ENCODE peak calls at places on chromosomes 11 and 22, in eight cellular contexts. D is mucosa of descending colon; C is CD8-positive, alpha-beta memory T cell; Z is CD8-positive, alpha-beta T cell; X is thoracic aorta; G is fibroblast of mammary gland; L is cardiac fibroblast; E is IMR-90. U is an unnamed sample.

GRCh38 chr11:87917111-87917510 is 258.1 kb downstream of the RAB38 start:
- DNase-seq in L (no peak), Z (no peak), D (no peak), G (peak; percentile 1), C (no peak), X (no peak), E (no peak), U (no peak)

GRCh38 chr11:1217151-1217550 is 5.7 kb upstream of the MUC5B start:
- DNase-seq in C (no peak), X (no peak), Z (no peak), G (no peak), E (no peak), D (no peak), L (no peak), U (no peak)

GRCh38 chr11:66337103-66337899 is 1.1 kb upstream of the RIN1 start:
- DNase-seq in Z (no peak), C (peak; percentile 42), G (peak; percentile 53), X (no peak), L (no peak), E (peak; percentile 56), D (peak; percentile 31), U (no peak)

GRCh38 chr11:10785146-10785474 is 23.6 kb downstream of the EIF4G2 start:
- DNase-seq in X (no peak), Z (no peak), G (no peak), E (no peak), D (no peak), C (no peak), L (no peak), U (no peak)

GRCh38 chr22:29306175-29306829 is at the start of gene GAS2L1:
- DNase-seq in X (no peak), L (peak; percentile 87), C (no peak), D (peak; percentile 92), E (peak; percentile 73), Z (peak; percentile 17), G (peak; percentile 72), U (no peak)

GRCh38 chr11:109772846-109773400 is 320.3 kb upstream of the ZC3H12C start:
- DNase-seq in C (no peak), L (no peak), Z (no peak), G (no peak), D (no peak), X (no peak), E (no peak), U (no peak)

GRCh38 chr11:96396637-96397036 is 6.8 kb downstream of the JRKL start:
- DNase-seq in L (no peak), D (no peak), C (no peak), X (no peak), E (no peak), Z (no peak), G (no peak), U (no peak)

GRCh38 chr22:30212996-30213441 is 33.5 kb downstream of the LIF start:
- DNase-seq in Z (no peak), L (no peak), C (no peak), D (no peak), E (no peak), X (no peak), G (peak; percentile 96), U (no peak)

GRCh38 chr11:110082899-110083298 is 10.3 kb upstream of the ZC3H12C start:
- DNase-seq in L (no peak), G (no peak), Z (no peak), C (no peak), X (no peak), D (no peak), E (no peak), U (no peak)

GRCh38 chr22:36104988-36105387 is 55.6 kb downstream of the APOL3 start:
- DNase-seq in G (peak; percentile 44), D (no peak), E (peak; percentile 36), C (no peak), X (no peak), L (no peak), Z (no peak), U (no peak)

GRCh38 chr11:126925321-126926093 is 75.1 kb downstream of the KIRREL3 start:
- DNase-seq in L (no peak), X (no peak), D (no peak), C (no peak), Z (no peak), E (peak; percentile 79), G (peak; percentile 56), U (no peak)

GRCh38 chr11:27653990-27654758 is 46.1 kb downstream of the BDNF start:
- DNase-seq in L (no peak), C (no peak), G (no peak), E (no peak), D (no peak), X (no peak), Z (no peak), U (no peak)

GRCh38 chr11:34318111-34319037 is 39.4 kb downstream of the ABTB2 start:
- DNase-seq in E (peak; percentile 58), C (no peak), X (no peak), D (peak; percentile 40), G (peak; percentile 68), Z (no peak), L (peak; percentile 21), U (no peak)

GRCh38 chr11:29844701-29845379 is 172.0 kb downstream of the KCNA4 start:
- DNase-seq in C (no peak), D (no peak), L (no peak), G (no peak), E (no peak), X (no peak), Z (no peak), U (no peak)

GRCh38 chr22:50423956-50424355 is 50.9 kb downstream of the SBF1 start:
- DNase-seq in E (no peak), G (no peak), X (no peak), C (no peak), Z (no peak), D (no peak), L (no peak), U (no peak)

GRCh38 chr22:39593061-39593930 is 22.7 kb downstream of the CACNA1I start:
- DNase-seq in X (no peak), G (peak; percentile 12), E (no peak), Z (no peak), C (no peak), D (no peak), L (no peak), U (no peak)

GRCh38 chr11:6682936-6683861 is at the start of gene MRPL17:
- DNase-seq in D (peak; percentile 99), Z (peak; percentile 99), G (peak; percentile 99), C (peak; percentile 100), X (peak; percentile 93), L (peak; percentile 99), E (peak; percentile 98), U (peak; percentile 94)

GRCh38 chr11:68825603-68826002 is 16.1 kb downstream of the CPT1A start:
- DNase-seq in Z (peak; percentile 57), E (no peak), G (no peak), C (peak; percentile 74), D (peak; percentile 89), L (no peak), X (no peak), U (no peak)

GRCh38 chr11:61969391-61969758 is 1.9 kb upstream of the FTH1 start:
- DNase-seq in L (no peak), C (no peak), D (no peak), G (no peak), X (no peak), E (no peak), Z (no peak), U (no peak)
- H3K4me3 ChIP-seq in L (no peak overlapping the region), C (no peak overlapping the region), D (no peak overlapping the region), G (no peak overlapping the region), X (no peak overlapping the region), E (no peak overlapping the region), Z (no peak overlapping the region), U (no peak overlapping the region)

GRCh38 chr11:57320719-57321387 is 3.9 kb downstream of the TNKS1BP1 start:
- DNase-seq in G (no peak), C (no peak), X (no peak), D (peak; percentile 60), L (no peak), Z (no peak), E (no peak), U (no peak)

GRCh38 chr11:57321996-57322880 is 2.5 kb downstream of the TNKS1BP1 start:
- DNase-seq in Z (no peak), E (peak; percentile 98), L (peak; percentile 99), X (peak; percentile 89), C (no peak), G (peak; percentile 99), D (peak; percentile 86), U (no peak)

GRCh38 chr11:57320067-57320718 is 4.6 kb downstream of the TNKS1BP1 start:
- DNase-seq in C (no peak), Z (no peak), D (no peak), G (no peak), L (no peak), X (no peak), E (no peak), U (no peak)

GRCh38 chr11:57322881-57323467 is 1.8 kb downstream of the TNKS1BP1 start:
- DNase-seq in G (peak; percentile 25), Z (no peak), D (no peak), L (no peak), X (no peak), E (no peak), C (no peak), U (no peak)

GRCh38 chr11:57321388-57321995 is 3.3 kb downstream of the TNKS1BP1 start:
- DNase-seq in D (peak; percentile 56), G (no peak), C (no peak), X (no peak), L (peak; percentile 38), E (no peak), Z (no peak), U (no peak)
- H3K4me3 ChIP-seq in D (no peak overlapping the region), G (peak overlapping the region; percentile 67), C (no peak overlapping the region), X (peak overlapping the region; percentile 89), L (peak overlapping the region; percentile 91), E (peak overlapping the region; percentile 31), Z (no peak overlapping the region), U (no peak overlapping the region)

DNA sequence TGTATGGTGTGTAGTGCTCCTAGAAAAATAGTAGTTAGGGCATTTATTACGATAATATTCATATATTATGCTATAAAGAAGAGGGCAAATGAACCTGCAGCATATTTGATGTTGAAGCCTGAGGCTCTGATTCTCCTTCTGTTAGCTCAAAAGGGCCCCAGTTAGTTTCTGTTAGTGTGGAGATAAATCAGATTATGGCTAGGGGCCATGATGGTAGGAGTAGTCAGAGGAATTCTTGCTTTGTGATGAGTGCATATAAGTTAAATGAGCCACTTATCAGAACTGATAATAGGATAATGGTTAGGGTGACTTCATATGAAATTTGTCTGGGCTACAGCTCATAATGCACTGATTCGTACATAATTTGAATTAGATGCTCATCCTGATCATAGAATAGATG is 298.4 kb downstream of the DYNC2H1 start:
- DNase-seq in D (no peak), Z (no peak), C (no peak), L (no peak), E (no peak), G (no peak), X (no peak), U (no peak)
- H3K4me3 ChIP-seq in D (no peak overlapping the region), Z (no peak overlapping the region), C (no peak overlapping the region), L (no peak overlapping the region), E (no peak overlapping the region), G (no peak overlapping the region), X (no peak overlapping the region), U (no peak overlapping the region)

DNA sequence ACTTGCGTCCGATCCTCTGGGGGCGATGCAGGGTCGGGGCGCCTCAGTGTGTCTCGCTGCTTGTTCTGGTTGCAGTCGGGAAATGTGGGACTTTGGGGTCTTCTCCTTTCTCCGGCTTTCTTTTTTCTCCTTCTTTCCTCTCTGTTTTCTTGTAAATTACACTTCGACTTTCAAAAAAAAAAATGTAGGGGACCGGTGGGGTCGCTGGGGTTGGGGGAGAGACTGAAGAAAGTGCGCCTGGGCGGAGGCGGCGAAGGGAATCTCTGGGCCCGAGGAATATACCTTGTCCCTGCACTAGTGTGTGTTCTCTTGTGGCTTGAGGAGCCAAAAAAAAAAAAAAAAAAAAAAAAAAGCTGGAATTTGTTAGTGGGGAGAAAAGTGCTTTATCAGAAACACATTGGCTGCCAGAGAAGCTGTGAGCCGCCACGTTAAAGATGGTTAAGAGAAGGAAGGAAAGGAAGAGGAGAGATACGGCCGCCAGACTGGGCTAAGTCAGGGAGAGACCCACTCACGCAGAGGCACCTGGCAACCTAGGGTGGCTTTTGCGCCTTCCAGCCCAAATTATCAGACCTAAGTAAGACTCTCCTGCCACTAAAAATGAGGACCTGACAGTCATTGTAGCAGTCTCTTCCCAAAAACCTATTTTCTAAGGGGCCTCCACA is 8.4 kb upstream of the FLI1 start:
- DNase-seq in E (no peak), X (no peak), D (no peak), G (no peak), L (peak; percentile 39), C (no peak), Z (no peak), U (no peak)
- H3K4me3 ChIP-seq in E (peak overlapping the region; percentile 19), X (peak overlapping the region; percentile 68), D (no peak overlapping the region), G (no peak overlapping the region), L (no peak overlapping the region), C (peak overlapping the region; percentile 68), Z (peak overlapping the region; percentile 61), U (no peak overlapping the region)